ENCODE peak calls at places on chromosomes 12 and 14, in five cellular contexts. Z is AG08395, H is Panc1, K is sigmoid colon, I is adipocyte. N is an unnamed sample.

GRCh38 chr12:29691146-29691854 is 92.4 kb downstream of the TMTC1 start:
- DNase-seq in Z (no peak), H (no peak), K (no peak), I (no peak), N (no peak)

GRCh38 chr14:68598621-68599447 is 194.0 kb downstream of the ZFP36L1 start:
- DNase-seq in Z (peak), H (peak), K (peak), I (peak), N (peak)

GRCh38 chr14:61323970-61324369 is 2.6 kb downstream of the PRKCH start:
- DNase-seq in Z (no peak), H (no peak), K (no peak), I (no peak), N (no peak)

GRCh38 chr12:52311282-52311643 is 9.9 kb downstream of the KRT83 start:
- DNase-seq in Z (peak), H (no peak), K (no peak), I (no peak), N (no peak)

GRCh38 chr12:18141583-18141982 is 51.6 kb upstream of the RERGL start:
- DNase-seq in Z (peak), H (no peak), K (no peak), I (peak), N (no peak)

GRCh38 chr12:117986705-117987469 is 18.1 kb upstream of the KSR2 start:
- DNase-seq in Z (peak), H (no peak), K (no peak), I (peak), N (no peak)

GRCh38 chr14:31510222-31510621 is 22.4 kb upstream of the GPR33 start:
- DNase-seq in Z (peak), H (peak), K (no peak), I (peak), N (peak)

GRCh38 chr12:112992541-112993398 is 14.5 kb downstream of the OAS2 start:
- DNase-seq in Z (peak), H (peak), K (no peak), I (peak), N (peak)

GRCh38 chr14:92877757-92878431 is 45.1 kb upstream of the CHGA start:
- DNase-seq in Z (no peak), H (no peak), K (peak), I (no peak), N (no peak)

GRCh38 chr12:62438098-62438692 is 28.4 kb upstream of the MON2 start:
- DNase-seq in Z (peak), H (peak), K (no peak), I (peak), N (peak)

GRCh38 chr14:99181246-99181645 is 90.8 kb downstream of the BCL11B start:
- DNase-seq in Z (no peak), H (no peak), K (no peak), I (no peak), N (no peak)

GRCh38 chr14:53953828-53954550 is 2.6 kb downstream of the BMP4 start:
- DNase-seq in Z (peak), H (no peak), K (peak), I (peak), N (no peak)

GRCh38 chr12:99906786-99907185 is 78.0 kb downstream of the ANKS1B start:
- DNase-seq in Z (no peak), H (no peak), K (no peak), I (peak), N (no peak)

GRCh38 chr12:105449406-105449805 is 118.9 kb downstream of the C12orf75 start:
- DNase-seq in Z (no peak), H (no peak), K (no peak), I (no peak), N (no peak)

GRCh38 chr14:78254911-78255431 is 84.8 kb downstream of the NRXN3 start:
- DNase-seq in Z (no peak), H (no peak), K (no peak), I (no peak), N (no peak)

GRCh38 chr12:131784909-131785762 is 43.1 kb upstream of the MMP17 start:
- DNase-seq in Z (no peak), H (no peak), K (peak), I (no peak), N (no peak)

GRCh38 chr14:105074601-105075053 is 9.4 kb upstream of the GPR132 start:
- DNase-seq in Z (no peak), H (no peak), K (no peak), I (no peak), N (no peak)

GRCh38 chr14:81366259-81366658 is 33.9 kb downstream of the STON2 start:
- DNase-seq in Z (peak), H (no peak), K (no peak), I (no peak), N (no peak)

GRCh38 chr14:68018598-68018997 is 199.0 kb downstream of the RAD51B start:
- DNase-seq in Z (no peak), H (no peak), K (no peak), I (no peak), N (no peak)

GRCh38 chr12:46843811-46844210 is 18.0 kb upstream of the SLC38A4 start:
- DNase-seq in Z (peak), H (no peak), K (no peak), I (peak), N (no peak)

GRCh38 chr14:104978774-104979691 is 859 bp upstream of the AHNAK2 start:
- DNase-seq in Z (no peak), H (no peak), K (peak), I (no peak), N (no peak)

GRCh38 chr14:34931206-34931605 is 51.6 kb upstream of the SRP54 start:
- DNase-seq in Z (no peak), H (no peak), K (no peak), I (no peak), N (peak)

GRCh38 chr12:94211011-94211410 is 62.6 kb downstream of the PLXNC1 start:
- DNase-seq in Z (no peak), H (no peak), K (no peak), I (no peak), N (no peak)

GRCh38 chr12:32569256-32569655 is 109.8 kb upstream of the DNM1L start:
- DNase-seq in Z (no peak), H (no peak), K (no peak), I (peak), N (no peak)

GRCh38 chr12:100539209-100539608 is 34.3 kb upstream of the GAS2L3 start:
- DNase-seq in Z (peak), H (no peak), K (no peak), I (peak), N (no peak)

GRCh38 chr12:32868885-32869284 is 27.7 kb downstream of the PKP2 start:
- DNase-seq in Z (no peak), H (no peak), K (no peak), I (no peak), N (no peak)